ENCODE peak calls at places on chromosomes 3 and 15, in ten cellular contexts. T, D, Y, M, F, H, B, U, R and V are unnamed samples.

GRCh38 chr3:114857281-114857680 is 289.8 kb downstream of the ZBTB20 start:
- DNase-seq in T (no peak), D (no peak), Y (no peak), M (no peak), F (no peak), H (no peak), B (no peak), U (no peak), R (no peak), V (no peak)

GRCh38 chr3:73622135-73622534 is 2.6 kb downstream of the PDZRN3 start:
- DNase-seq in T (no peak), D (peak), Y (peak), M (no peak), F (no peak), H (no peak), B (no peak), U (no peak), R (no peak), V (peak)

GRCh38 chr3:55369491-55369890 is 117.6 kb downstream of the WNT5A start:
- DNase-seq in T (no peak), D (no peak), Y (no peak), M (no peak), F (no peak), H (no peak), B (no peak), U (no peak), R (no peak), V (no peak)

GRCh38 chr3:133986302-133986701 is 43.4 kb downstream of the SLCO2A1 start:
- DNase-seq in T (no peak), D (no peak), Y (no peak), M (no peak), F (no peak), H (no peak), B (no peak), U (no peak), R (no peak), V (no peak)

GRCh38 chr3:104960579-104960978 is 406.1 kb upstream of the ALCAM start:
- DNase-seq in T (no peak), D (no peak), Y (no peak), M (no peak), F (no peak), H (no peak), B (no peak), U (no peak), R (no peak), V (no peak)

GRCh38 chr3:174907027-174907426 is 47.9 kb downstream of the NAALADL2 start:
- DNase-seq in T (no peak), D (no peak), Y (no peak), M (no peak), F (no peak), H (no peak), B (no peak), U (no peak), R (no peak), V (no peak)

GRCh38 chr15:52115598-52116427 is 3.2 kb upstream of the BCL2L10 start:
- DNase-seq in T (no peak), D (peak), Y (peak), M (no peak), F (no peak), H (no peak), B (no peak), U (no peak), R (no peak), V (no peak)

GRCh38 chr3:115667175-115668065 is 44.1 kb downstream of the GAP43 start:
- DNase-seq in T (peak), D (no peak), Y (no peak), M (no peak), F (no peak), H (no peak), B (no peak), U (no peak), R (no peak), V (no peak)

GRCh38 chr3:195139876-195140240 is 131.1 kb downstream of the XXYLT1 start:
- DNase-seq in T (no peak), D (no peak), Y (no peak), M (no peak), F (no peak), H (no peak), B (no peak), U (no peak), R (no peak), V (no peak)

GRCh38 chr3:8857720-8858367 is 88.4 kb upstream of the OXTR start:
- DNase-seq in T (no peak), D (no peak), Y (no peak), M (no peak), F (no peak), H (no peak), B (no peak), U (no peak), R (no peak), V (no peak)

GRCh38 chr3:13574083-13574797 is 25.3 kb downstream of the FBLN2 start:
- DNase-seq in T (no peak), D (no peak), Y (no peak), M (no peak), F (no peak), H (no peak), B (no peak), U (no peak), R (no peak), V (no peak)

GRCh38 chr15:78831229-78832207 is 20.3 kb upstream of the ADAMTS7 start:
- DNase-seq in T (no peak), D (no peak), Y (no peak), M (no peak), F (no peak), H (no peak), B (no peak), U (no peak), R (peak), V (no peak)

GRCh38 chr15:63256433-63256884 is 20.9 kb upstream of the APH1B start:
- DNase-seq in T (no peak), D (peak), Y (no peak), M (no peak), F (no peak), H (peak), B (no peak), U (no peak), R (no peak), V (no peak)

GRCh38 chr3:49602049-49602554 is 47.8 kb downstream of the BSN start:
- DNase-seq in T (no peak), D (no peak), Y (no peak), M (no peak), F (no peak), H (no peak), B (no peak), U (no peak), R (no peak), V (no peak)

GRCh38 chr15:57403946-57404345 is 27.6 kb downstream of the CGNL1 start:
- DNase-seq in T (no peak), D (no peak), Y (no peak), M (no peak), F (no peak), H (no peak), B (no peak), U (no peak), R (no peak), V (no peak)

GRCh38 chr15:55151621-55152020 is 45.1 kb downstream of the RSL24D1 start:
- DNase-seq in T (no peak), D (no peak), Y (no peak), M (no peak), F (no peak), H (no peak), B (no peak), U (no peak), R (no peak), V (no peak)

GRCh38 chr15:52010633-52011595 is 8.1 kb upstream of the MAPK6 start:
- DNase-seq in T (no peak), D (peak), Y (peak), M (no peak), F (no peak), H (no peak), B (no peak), U (peak), R (no peak), V (no peak)

GRCh38 chr15:41827290-41827879 is 507 bp upstream of the JMJD7 start:
- DNase-seq in T (no peak), D (no peak), Y (peak), M (no peak), F (no peak), H (no peak), B (no peak), U (no peak), R (peak), V (peak)

GRCh38 chr15:24856397-24857093 is 98.2 kb upstream of the SNRPN start:
- DNase-seq in T (no peak), D (no peak), Y (no peak), M (no peak), F (no peak), H (no peak), B (no peak), U (no peak), R (peak), V (no peak)

GRCh38 chr15:87477759-87478687 is 778.5 kb downstream of the NTRK3 start:
- DNase-seq in T (no peak), D (no peak), Y (no peak), M (peak), F (no peak), H (peak), B (peak), U (no peak), R (no peak), V (no peak)

GRCh38 chr3:59766165-59766872 is 716.5 kb upstream of the CFAP20DC start:
- DNase-seq in T (no peak), D (no peak), Y (no peak), M (peak), F (no peak), H (no peak), B (no peak), U (no peak), R (no peak), V (no peak)

GRCh38 chr15:41940441-41940857 is 31.9 kb downstream of the EHD4 start:
- DNase-seq in T (no peak), D (peak), Y (no peak), M (no peak), F (peak), H (no peak), B (no peak), U (no peak), R (no peak), V (no peak)

GRCh38 chr3:52237659-52238172 is 1.2 kb downstream of the TWF2 start:
- DNase-seq in T (no peak), D (no peak), Y (peak), M (peak), F (peak), H (peak), B (peak), U (no peak), R (peak), V (peak)

GRCh38 chr3:70857926-70858325 is 545.5 kb upstream of the MDFIC2 start:
- DNase-seq in T (no peak), D (no peak), Y (no peak), M (no peak), F (no peak), H (no peak), B (no peak), U (no peak), R (no peak), V (no peak)

GRCh38 chr3:197750396-197750831 is 731 bp downstream of the FYTTD1 start:
- DNase-seq in T (no peak), D (no peak), Y (peak), M (peak), F (peak), H (peak), B (peak), U (no peak), R (peak), V (peak)

GRCh38 chr15:47794266-47794914 is 77.1 kb downstream of the SEMA6D start:
- DNase-seq in T (peak), D (no peak), Y (no peak), M (no peak), F (no peak), H (no peak), B (no peak), U (no peak), R (no peak), V (no peak)

GRCh38 chr3:171807129-171807675 is 3.1 kb downstream of the PLD1 start:
- DNase-seq in T (no peak), D (no peak), Y (no peak), M (no peak), F (no peak), H (no peak), B (no peak), U (no peak), R (no peak), V (no peak)

GRCh38 chr3:8882617-8883016 is 80.7 kb downstream of the RAD18 start:
- DNase-seq in T (no peak), D (no peak), Y (no peak), M (no peak), F (no peak), H (no peak), B (no peak), U (no peak), R (no peak), V (no peak)

GRCh38 chr3:64248247-64248646 is 23.0 kb upstream of the PRICKLE2 start:
- DNase-seq in T (no peak), D (peak), Y (no peak), M (no peak), F (no peak), H (no peak), B (no peak), U (peak), R (no peak), V (no peak)

GRCh38 chr15:98997312-98997711 is 10.3 kb downstream of the PGPEP1L start:
- DNase-seq in T (no peak), D (no peak), Y (no peak), M (no peak), F (no peak), H (no peak), B (no peak), U (no peak), R (no peak), V (no peak)

GRCh38 chr3:101333883-101334282 is 13.5 kb upstream of the IMPG2 start:
- DNase-seq in T (no peak), D (no peak), Y (no peak), M (no peak), F (no peak), H (no peak), B (no peak), U (no peak), R (peak), V (no peak)

GRCh38 chr3:195911946-195912270 is 3.6 kb upstream of the TNK2 start:
- DNase-seq in T (no peak), D (no peak), Y (no peak), M (no peak), F (no peak), H (no peak), B (peak), U (no peak), R (no peak), V (no peak)

GRCh38 chr3:134923286-134923685 is 128.2 kb downstream of the EPHB1 start:
- DNase-seq in T (no peak), D (no peak), Y (no peak), M (no peak), F (no peak), H (no peak), B (no peak), U (no peak), R (no peak), V (no peak)

GRCh38 chr3:189202583-189202982 is 30.8 kb downstream of the TPRG1 start:
- DNase-seq in T (no peak), D (no peak), Y (no peak), M (no peak), F (no peak), H (no peak), B (no peak), U (no peak), R (no peak), V (no peak)

GRCh38 chr3:171251842-171252241 is 208.4 kb downstream of the TNIK start:
- DNase-seq in T (no peak), D (no peak), Y (no peak), M (no peak), F (no peak), H (no peak), B (no peak), U (no peak), R (no peak), V (no peak)

GRCh38 chr3:160822931-160823330 is 66.9 kb downstream of the PPM1L start:
- DNase-seq in T (no peak), D (no peak), Y (no peak), M (no peak), F (no peak), H (no peak), B (no peak), U (no peak), R (no peak), V (no peak)

DNA sequence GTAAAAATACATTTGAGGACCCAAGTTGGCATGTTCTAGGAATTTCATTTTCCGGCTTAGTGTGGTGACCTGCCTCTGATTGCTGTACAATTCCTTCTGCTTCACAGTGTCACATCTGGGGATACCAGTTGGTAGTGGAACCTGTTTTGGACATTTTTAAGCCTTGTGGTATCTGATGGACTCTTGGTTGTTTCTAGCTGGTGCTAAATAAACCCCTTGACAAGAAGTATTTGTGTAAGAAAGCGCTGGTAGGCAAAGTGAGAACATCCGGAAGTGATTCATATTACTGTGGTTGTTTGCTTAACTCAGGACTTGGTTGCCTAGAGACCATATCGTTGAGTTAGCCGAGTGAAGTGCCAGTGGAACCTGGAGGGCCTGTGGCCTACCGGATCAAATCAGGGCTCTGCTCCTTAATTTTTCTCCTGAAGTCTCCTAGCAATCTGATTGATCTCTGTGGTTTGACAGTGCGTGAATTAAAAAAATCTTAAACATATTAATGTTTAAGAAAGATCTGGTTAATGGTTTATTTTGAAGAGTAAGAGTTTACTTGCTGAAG is 12.8 kb downstream of the IQGAP1 start:
- DNase-seq in T (no peak), D (peak), Y (peak), M (peak), F (no peak), H (peak), B (peak), U (peak), R (no peak), V (peak)
- TF ChIP-seq POLR2A in T (no peak), D (no peak), Y (no peak), M (no peak), F (no peak), H (no peak), B (no peak), U (no peak), R (peak), V (no peak)

DNA sequence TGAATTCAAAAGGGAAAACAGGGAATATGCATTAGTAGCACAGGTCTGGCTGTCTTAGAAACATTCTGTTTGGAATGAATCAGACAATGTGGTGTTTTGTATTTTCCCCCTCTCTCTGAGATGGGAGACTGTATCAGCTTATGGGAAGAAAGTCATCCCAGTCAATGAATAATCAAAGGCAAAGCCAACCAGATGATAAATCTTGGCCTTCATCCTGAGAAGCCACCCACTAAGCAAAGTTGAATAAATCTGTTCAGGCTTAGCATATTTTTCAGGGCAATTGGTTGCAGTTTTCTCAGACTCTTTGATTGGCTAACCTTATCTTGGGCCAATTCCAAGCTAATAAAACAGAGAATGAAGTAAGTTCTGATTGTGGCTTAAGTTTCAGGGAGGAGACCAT is 63.6 kb upstream of the ARL8B start:
- DNase-seq in T (no peak), D (no peak), Y (no peak), M (no peak), F (no peak), H (no peak), B (no peak), U (no peak), R (no peak), V (no peak)
- TF ChIP-seq EP300 in T (no peak), D (no peak), Y (no peak), M (no peak), F (no peak), H (no peak), B (no peak), U (no peak), R (no peak), V (no peak)

GRCh38 chr3:123583563-123583962 is 1.3 kb downstream of the HACD2 start:
- DNase-seq in T (no peak), D (no peak), Y (no peak), M (no peak), F (no peak), H (no peak), B (no peak), U (no peak), R (no peak), V (no peak)
- H3K4me3 ChIP-seq in T (peak), D (peak), Y (no peak), M (no peak), F (peak), H (peak), B (peak), U (peak), R (peak), V (no peak)

GRCh38 chr3:14600075-14600474 is 51.5 kb upstream of the CCDC174 start:
- DNase-seq in T (no peak), D (no peak), Y (no peak), M (no peak), F (no peak), H (no peak), B (no peak), U (no peak), R (no peak), V (no peak)
- TF ChIP-seq POLR2A in T (no peak), D (no peak), Y (no peak), M (no peak), F (no peak), H (no peak), B (no peak), U (no peak), R (no peak), V (no peak)

DNA sequence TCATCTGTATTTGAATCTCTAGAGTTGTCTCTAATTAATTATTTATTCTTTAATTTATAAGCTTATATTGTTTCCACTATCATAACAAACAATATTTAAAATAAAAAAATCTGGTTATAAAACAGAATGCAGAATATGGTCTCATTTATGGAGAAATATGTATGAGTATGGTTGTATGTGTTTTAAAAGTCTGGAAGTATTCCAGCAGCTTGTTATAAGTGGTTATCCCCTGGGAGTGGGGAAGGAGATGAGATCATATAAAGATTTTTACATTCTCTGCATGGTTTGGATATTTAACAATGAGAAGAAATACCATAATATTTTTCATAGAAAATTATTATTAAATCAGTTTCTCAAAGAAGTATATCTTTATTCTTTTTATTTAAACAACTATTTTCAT is 135.4 kb upstream of the MB21D2 start:
- DNase-seq in T (no peak), D (no peak), Y (no peak), M (no peak), F (no peak), H (no peak), B (no peak), U (no peak), R (no peak), V (no peak)
- TF ChIP-seq EP300 in T (no peak), D (no peak), Y (no peak), M (no peak), F (no peak), H (no peak), B (no peak), U (no peak), R (no peak), V (no peak)

GRCh38 chr15:58608711-58609110 is 140.8 kb downstream of the ADAM10 start:
- DNase-seq in T (no peak), D (no peak), Y (no peak), M (no peak), F (no peak), H (no peak), B (no peak), U (no peak), R (no peak), V (no peak)
- H3K4me3 ChIP-seq in T (no peak), D (no peak), Y (no peak), M (no peak), F (no peak), H (no peak), B (no peak), U (no peak), R (no peak), V (no peak)

DNA sequence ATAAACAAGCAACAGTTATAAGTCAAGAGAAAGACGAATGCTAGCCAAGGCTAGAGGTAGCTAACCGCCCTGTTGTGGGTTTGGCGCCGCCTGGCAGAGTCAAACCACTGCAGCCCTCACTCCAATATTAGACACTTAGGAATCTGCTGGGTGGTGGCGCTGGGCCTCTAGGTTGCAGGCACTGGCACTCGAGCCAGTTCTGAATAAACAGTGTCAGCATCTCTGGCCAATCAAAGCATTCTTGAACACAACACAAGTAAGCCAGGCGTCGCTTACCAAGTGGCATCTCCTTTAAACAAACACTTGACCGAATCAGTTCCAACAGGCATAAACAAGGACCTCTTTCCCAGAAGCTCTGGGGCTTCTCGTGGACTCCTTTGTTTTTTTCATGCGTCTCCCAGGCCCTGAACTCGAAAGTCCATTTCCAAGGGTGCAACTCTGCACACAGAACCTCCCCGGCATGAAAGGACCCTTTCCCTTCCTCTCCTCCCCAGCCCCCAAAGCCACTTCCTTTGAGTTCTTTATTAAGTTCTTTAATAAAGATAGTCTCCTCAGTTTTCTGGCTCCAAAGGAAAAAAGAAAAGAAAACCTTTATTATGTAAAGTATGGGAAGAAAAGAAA is 82.3 kb downstream of the LRIG1 start:
- DNase-seq in T (no peak), D (no peak), Y (peak), M (no peak), F (no peak), H (no peak), B (peak), U (no peak), R (no peak), V (no peak)
- TF ChIP-seq POLR2A in T (no peak), D (no peak), Y (no peak), M (no peak), F (no peak), H (no peak), B (no peak), U (no peak), R (no peak), V (no peak)